ENCODE peak calls at places on chromosomes 4 and X, in five cellular contexts. D is Peyer's patch, I is ovary, K is Caco-2, B is lower lobe of right lung. W is an unnamed sample. For H3K36me3, the result is how much of the 10 kb centered on the place peaks cover.

GRCh38 chr4:186693159-186693815 is 30.4 kb downstream of the FAT1 start:
- DNase-seq in K (no peak), D (peak), I (no peak), B (peak), W (peak)

GRCh38 chr4:185911556-185912064 is 99.6 kb upstream of the SORBS2 start:
- DNase-seq in D (no peak), I (no peak), B (no peak), K (no peak), W (no peak)

GRCh38 chrX:38717871-38718270 is 83.4 kb upstream of the MID1IP1 start:
- DNase-seq in B (no peak), K (peak), I (no peak), D (no peak), W (no peak)

GRCh38 chrX:68669094-68669830 is 21.8 kb downstream of the STARD8 start:
- DNase-seq in D (no peak), K (no peak), I (no peak), B (no peak), W (no peak)

GRCh38 chr4:139014391-139015268 is 951 bp upstream of the NOCT start:
- DNase-seq in K (peak), D (no peak), B (no peak), I (no peak), W (no peak)

GRCh38 chrX:145821291-145821897 is 3.8 kb downstream of the SLITRK2 start:
- DNase-seq in K (no peak), B (no peak), D (no peak), I (no peak), W (no peak)

GRCh38 chrX:97666890-97667289 is 783.2 kb downstream of the RPA4 start:
- DNase-seq in D (no peak), K (no peak), B (no peak), I (no peak), W (no peak)

GRCh38 chrX:141301017-141301416 is 58.7 kb upstream of the SPANXC start:
- DNase-seq in B (no peak), D (no peak), I (no peak), K (no peak), W (no peak)

GRCh38 chr4:185656467-185656890 is 121.2 kb upstream of the PDLIM3 start:
- DNase-seq in D (no peak), I (peak), K (no peak), B (no peak), W (peak)

GRCh38 chr4:109078724-109079123 is 223.7 kb downstream of the COL25A1 start:
- DNase-seq in I (no peak), D (no peak), K (no peak), B (no peak), W (no peak)

GRCh38 chr4:174037049-174037448 is 246.4 kb downstream of the FBXO8 start:
- DNase-seq in B (no peak), K (no peak), D (no peak), I (no peak), W (no peak)

GRCh38 chr4:25504932-25505636 is 128.0 kb downstream of the ANAPC4 start:
- DNase-seq in D (no peak), B (no peak), I (peak), K (no peak), W (no peak)

GRCh38 chrX:55710701-55711100 is 6.8 kb upstream of the RRAGB start:
- DNase-seq in I (no peak), K (no peak), D (no peak), B (no peak), W (peak)

GRCh38 chrX:9644335-9644734 is 121.3 kb downstream of the GPR143 start:
- DNase-seq in B (no peak), D (no peak), I (peak), K (no peak), W (no peak)

GRCh38 chrX:110119480-110119879 is 116.6 kb downstream of the TMEM164 start:
- DNase-seq in B (no peak), D (no peak), I (no peak), K (no peak), W (no peak)

GRCh38 chrX:146006637-146007036 is 189.0 kb downstream of the SLITRK2 start:
- DNase-seq in B (no peak), D (no peak), K (no peak), I (no peak), W (no peak)

GRCh38 chr4:16897991-16898827 is at the start of gene LDB2:
- DNase-seq in I (peak), D (peak), B (peak), K (no peak), W (peak)

GRCh38 chr4:113358784-113359183 is 309.3 kb downstream of the ANK2 start:
- DNase-seq in K (peak), D (no peak), B (no peak), I (no peak), W (no peak)

GRCh38 chr4:158090323-158090722 is 82.5 kb downstream of the GASK1B start:
- DNase-seq in D (no peak), K (no peak), B (no peak), I (peak), W (no peak)

DNA sequence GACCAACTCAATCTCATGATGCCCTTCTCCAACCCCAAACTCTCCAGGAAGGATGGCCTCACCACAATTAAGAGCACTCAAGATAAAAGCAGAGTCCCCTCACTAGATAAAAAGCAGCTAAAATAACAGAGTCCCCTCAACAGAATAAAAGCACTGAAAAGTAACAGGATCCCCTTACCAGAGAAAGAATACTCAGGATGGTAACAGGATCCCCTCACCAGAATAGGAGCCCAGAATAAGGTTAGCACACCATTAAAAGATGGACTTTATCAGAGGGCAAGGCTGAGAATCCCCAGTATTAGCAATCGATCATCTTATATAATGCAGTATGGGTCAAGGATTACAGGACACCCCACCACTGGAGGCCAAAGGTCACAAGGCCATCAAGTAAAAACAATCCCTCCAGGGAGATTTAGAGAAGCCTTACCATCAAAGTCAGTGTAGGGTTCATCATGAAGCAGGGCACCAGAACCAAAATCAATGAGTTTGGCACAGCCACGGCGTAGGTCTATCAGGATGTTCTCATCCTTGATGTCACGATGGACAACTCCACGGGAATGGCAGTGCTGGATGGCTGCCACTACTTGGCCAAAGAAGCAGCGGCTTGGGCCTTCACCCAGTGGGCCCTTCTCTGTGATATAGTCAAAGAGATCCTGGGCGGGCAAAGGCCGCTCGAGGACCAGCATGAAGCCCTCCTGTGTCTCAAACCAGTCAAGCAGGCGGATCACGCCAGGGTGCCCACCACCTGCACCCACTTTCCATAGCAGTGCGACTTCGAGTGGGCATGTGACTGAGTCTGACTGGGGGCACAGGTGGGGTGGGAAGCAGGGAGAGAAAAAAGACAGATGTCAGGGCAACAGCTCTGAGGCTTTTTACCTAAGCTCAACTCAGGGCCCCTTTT is 3.4 kb upstream of the SLC35A2 start:
- DNase-seq in K (no peak), I (no peak), D (no peak), B (no peak), W (no peak)
- H3K4me3 ChIP-seq in K (no peak), I (no peak), D (no peak), B (no peak), W (no peak)

DNA sequence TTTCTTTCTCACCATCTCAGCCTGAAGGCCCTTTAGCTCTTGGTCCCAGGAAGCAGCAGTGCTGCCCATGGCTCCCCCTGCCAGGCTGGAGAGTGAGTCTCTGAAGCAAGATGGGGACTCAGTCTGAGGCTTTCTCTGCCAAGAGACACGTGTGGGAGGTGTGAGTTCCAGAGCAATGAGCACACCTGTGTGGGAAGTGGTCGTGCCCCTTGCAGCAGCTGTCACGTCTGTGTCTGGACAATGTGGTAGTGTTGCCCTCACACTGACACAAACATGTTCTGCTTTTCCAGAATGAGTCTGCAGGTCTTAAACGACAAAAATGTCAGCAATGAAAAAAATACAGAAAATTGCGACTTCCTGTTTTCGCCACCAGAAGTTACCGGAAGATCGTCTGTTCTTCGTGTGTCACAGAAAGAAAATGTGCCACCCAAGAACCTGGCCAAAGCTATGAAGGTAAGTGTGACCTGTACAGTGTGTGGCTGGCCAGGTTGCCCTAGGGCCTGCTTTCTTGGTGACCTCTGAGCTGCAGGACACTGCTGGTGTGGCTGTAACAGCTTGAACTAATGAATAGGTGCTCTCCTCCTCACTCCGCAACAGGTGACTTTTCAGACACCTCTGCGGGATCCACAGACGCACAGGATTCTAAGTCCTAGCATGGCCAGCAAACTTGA is 1.9 kb downstream of the TACC3 start:
- DNase-seq in I (no peak), B (peak), K (no peak), D (peak), W (no peak)
- H3K36me3 ChIP-seq in I (under half), B (under half), K (under half), D (under half), W (under half)

GRCh38 chrX:72069380-72070160 is 62.1 kb downstream of the RTL5 start:
- DNase-seq in D (no peak), B (no peak), I (no peak), K (no peak), W (no peak)
- H3K4me3 ChIP-seq in D (no peak), B (no peak), I (no peak), K (peak), W (no peak)

GRCh38 chr4:6293661-6294060 is 24.0 kb downstream of the WFS1 start:
- DNase-seq in I (no peak), B (no peak), K (no peak), D (no peak), W (no peak)
- H3K36me3 ChIP-seq in I (under half), B (half or more), K (under half), D (under half), W (half or more)

DNA sequence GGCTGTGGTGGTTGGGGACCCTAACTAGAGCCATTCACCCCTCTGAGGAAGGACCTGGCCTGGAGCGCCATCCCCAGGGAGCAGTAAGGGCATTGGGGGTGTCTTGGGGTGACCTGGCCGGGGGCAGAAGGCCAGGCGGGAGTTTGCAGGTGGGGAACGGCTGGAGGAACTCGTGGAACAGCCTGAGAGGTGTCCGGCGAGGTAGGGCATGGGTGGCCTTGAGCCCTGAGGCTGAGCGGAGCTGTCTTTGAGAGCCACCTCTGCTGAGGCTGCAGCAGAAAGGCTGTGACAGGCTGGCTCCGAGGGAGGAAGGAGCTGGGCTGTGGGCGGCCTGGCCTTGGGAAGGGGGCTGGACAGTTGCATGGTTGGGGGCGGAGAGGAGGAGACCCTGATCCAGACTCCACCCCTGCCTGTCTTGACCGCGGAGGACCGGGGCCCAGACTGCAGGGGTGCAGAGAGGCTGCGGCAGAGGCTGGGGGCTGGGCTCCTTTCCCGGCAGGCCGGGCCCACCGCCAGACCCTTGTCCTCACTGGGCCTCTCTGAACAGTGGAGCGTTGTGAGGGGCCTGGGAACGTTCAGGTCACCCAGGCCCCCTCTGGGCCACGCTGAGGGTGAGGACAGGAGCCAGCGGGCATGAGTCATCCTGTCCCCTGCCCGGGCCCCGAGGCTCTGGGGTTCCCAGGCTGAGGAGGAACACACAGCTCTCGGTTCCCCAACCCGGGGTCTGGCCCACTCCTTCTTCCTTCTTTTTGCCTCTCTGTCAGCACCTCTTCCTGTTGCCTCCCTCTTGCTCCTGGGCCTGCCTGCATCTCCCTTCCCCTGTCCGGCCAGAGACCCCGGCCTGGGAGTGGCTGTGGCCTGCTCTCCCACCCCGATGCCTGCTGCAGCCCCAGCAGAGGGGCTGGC is 8.1 kb downstream of the SH3BP2 start:
- DNase-seq in K (no peak), I (peak), D (peak), B (peak), W (peak)
- H3K4me3 ChIP-seq in K (no peak), I (no peak), D (no peak), B (peak), W (peak)

W was measured in heart right ventricle.